ENCODE peak calls at places on chromosomes 1 and 21, in six cellular contexts. N is HCT116, C is K562, Q is GM12878, B is H1, G is HepG2. H is an unnamed sample.

GRCh38 chr21:40043423-40043822 is 176.2 kb downstream of the PCP4 start:
- DNase-seq in B (no peak), Q (no peak), C (no peak), N (no peak), G (no peak), H (no peak)

GRCh38 chr1:243982451-243983018 is 68.5 kb upstream of the ZBTB18 start:
- DNase-seq in B (peak), Q (no peak), G (peak), N (no peak), C (no peak), H (peak)

GRCh38 chr1:186680031-186681012 is at the start of gene PTGS2:
- DNase-seq in N (peak), Q (peak), C (no peak), G (no peak), B (peak), H (peak)

GRCh38 chr1:178189814-178190213 is 95.9 kb downstream of the RASAL2 start:
- DNase-seq in G (peak), C (no peak), N (peak), Q (peak), B (peak), H (peak)

GRCh38 chr1:67850151-67850551 is 16.9 kb upstream of the GNG12 start:
- DNase-seq in B (no peak), N (peak), G (no peak), C (peak), Q (no peak), H (peak)

GRCh38 chr1:143698016-143698415 is 273.8 kb downstream of the FAM72C start:
- DNase-seq in C (peak), B (peak), Q (no peak), G (peak), N (peak), H (peak)

GRCh38 chr1:107965112-107965991 is at the start of gene VAV3:
- DNase-seq in B (peak), Q (no peak), N (no peak), G (peak), C (no peak), H (peak)

GRCh38 chr21:38438476-38438893 is 59.8 kb downstream of the ERG start:
- DNase-seq in Q (no peak), C (no peak), G (no peak), N (no peak), B (no peak), H (no peak)

GRCh38 chr1:21259316-21260076 is 30.8 kb downstream of the ECE1 start:
- DNase-seq in C (no peak), Q (no peak), G (no peak), N (no peak), B (no peak), H (no peak)

GRCh38 chr1:111843177-111843576 is 87.5 kb downstream of the DDX20 start:
- DNase-seq in B (no peak), Q (no peak), N (no peak), C (no peak), G (no peak), H (no peak)

GRCh38 chr1:47191940-47192457 is 2.2 kb upstream of the PDZK1IP1 start:
- DNase-seq in B (no peak), C (no peak), Q (no peak), G (no peak), N (no peak), H (no peak)

GRCh38 chr1:111161843-111162242 is 21.8 kb downstream of the CEPT1 start:
- DNase-seq in C (peak), G (no peak), N (no peak), Q (no peak), B (no peak), H (peak)

GRCh38 chr1:160550572-160551034 is 27.5 kb upstream of the SLAMF6 start:
- DNase-seq in C (no peak), N (no peak), B (peak), G (no peak), Q (no peak), H (no peak)

GRCh38 chr1:172400073-172400737 is 20.3 kb upstream of the C1orf105 start:
- DNase-seq in N (no peak), B (no peak), G (no peak), C (no peak), Q (no peak), H (no peak)

GRCh38 chr1:3471356-3472087 is 17.1 kb downstream of the ARHGEF16 start:
- DNase-seq in Q (no peak), G (peak), B (peak), C (peak), N (no peak), H (peak)

GRCh38 chr1:180633092-180634045 is 1.5 kb downstream of the XPR1 start:
- DNase-seq in N (no peak), B (no peak), C (no peak), G (no peak), Q (no peak), H (no peak)

GRCh38 chr1:189962171-189962570 is 515.5 kb downstream of the BRINP3 start:
- DNase-seq in C (no peak), N (no peak), G (no peak), Q (no peak), B (no peak), H (no peak)
- TF ChIP-seq YY1 in C (no peak), N (no peak), G (no peak), Q (no peak), B (no peak), H (no peak)

GRCh38 chr21:15617968-15618367 is 111.8 kb upstream of the USP25 start:
- DNase-seq in G (no peak), B (no peak), C (no peak), Q (no peak), N (no peak), H (peak)

GRCh38 chr21:15616864-15617574 is 112.8 kb upstream of the USP25 start:
- DNase-seq in N (no peak), G (no peak), B (no peak), C (no peak), Q (no peak), H (no peak)

DNA sequence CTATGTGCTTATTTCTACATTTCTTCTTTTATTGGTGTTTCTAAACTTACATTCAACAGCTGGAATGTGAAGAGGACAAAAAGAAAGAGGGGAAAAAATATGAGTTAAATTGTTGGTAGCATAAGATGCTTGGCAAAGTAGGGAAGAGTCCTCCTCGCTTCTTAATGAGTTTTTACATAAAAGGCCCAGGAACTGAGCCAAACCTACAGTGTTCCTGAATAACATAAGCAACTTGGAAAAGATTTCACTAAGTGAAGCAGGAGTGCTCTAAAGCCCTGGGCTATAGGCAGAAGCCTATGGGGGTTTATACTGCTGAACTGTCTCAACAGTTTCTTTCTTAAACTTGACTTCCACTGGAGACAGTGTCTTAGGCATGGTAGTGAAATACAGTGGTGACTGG is 115.0 kb upstream of the USP25 start:
- DNase-seq in B (no peak), C (no peak), N (no peak), G (no peak), Q (no peak), H (no peak)
- TF ChIP-seq SIN3A in B (no peak), C (no peak), N (no peak), G (no peak), Q (no peak), H (no peak)

GRCh38 chr1:198655464-198656121 is 16.8 kb downstream of the PTPRC start:
- DNase-seq in N (no peak), G (no peak), C (no peak), B (no peak), Q (no peak), H (no peak)
- TF ChIP-seq YY1 in N (no peak), G (no peak), C (no peak), B (no peak), Q (no peak), H (no peak)

DNA sequence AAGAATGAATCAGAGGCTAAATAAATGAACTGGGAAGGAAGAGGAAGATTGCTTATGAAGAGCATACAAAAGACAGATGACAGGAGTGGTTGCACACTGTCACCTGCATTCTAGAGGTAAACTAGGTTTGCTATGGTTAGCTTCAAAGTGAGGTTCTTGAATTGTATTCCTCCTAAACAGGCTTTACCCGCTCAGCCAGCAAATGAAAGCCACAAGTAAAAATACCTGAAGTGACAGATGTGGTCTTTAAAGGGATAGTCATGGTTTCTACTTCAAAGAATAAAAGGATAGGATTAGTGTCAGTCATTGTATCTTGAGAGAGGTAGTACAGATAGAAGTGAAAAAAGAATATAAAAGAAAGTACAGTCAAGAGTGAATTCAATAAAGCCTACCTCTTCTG is 32.4 kb upstream of the PRDX6 start:
- DNase-seq in G (no peak), C (no peak), B (no peak), N (no peak), Q (no peak), H (no peak)
- TF ChIP-seq SIN3A in G (no peak), C (no peak), B (no peak), N (no peak), Q (no peak), H (no peak)

DNA sequence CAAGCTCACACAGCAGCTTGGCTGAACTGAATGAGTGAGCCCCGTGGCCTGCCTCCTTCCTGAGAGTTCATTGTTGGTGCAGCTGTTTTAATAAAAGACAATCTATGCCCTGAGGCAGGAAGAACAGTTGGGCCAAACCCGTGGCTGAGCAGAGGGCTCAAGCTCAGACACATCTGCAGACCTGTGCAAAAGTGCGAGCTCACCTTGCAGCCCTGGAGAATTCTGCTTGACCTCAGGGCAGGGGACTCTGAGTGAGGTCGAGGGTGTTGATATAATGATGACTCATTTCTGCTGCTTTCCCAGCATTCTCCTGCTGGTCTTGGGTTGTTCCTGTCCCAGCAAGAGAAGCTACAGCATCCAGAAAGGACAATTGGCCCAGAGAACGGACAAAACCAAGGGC is 61.0 kb downstream of the ATP5PO start:
- DNase-seq in Q (no peak), N (no peak), G (peak), C (no peak), B (no peak), H (no peak)
- TF ChIP-seq YY1 in Q (no peak), N (no peak), G (no peak), C (no peak), B (no peak), H (no peak)